ENCODE peak calls at places on chromosomes 16 and 17, in nine cellular contexts. One of them, this sample, is unnamed.

GRCh38 chr17:77746391-77746790 is 212.1 kb upstream of the TNRC6C start:
- DNase-seq in pancreas: peak
- DNase-seq in stomach: no peak
- DNase-seq in lower lobe of right lung: no peak
- DNase-seq in CD8-positive, alpha-beta T cell: no peak
- DNase-seq in fibroblast of pulmonary artery: no peak
- DNase-seq in IMR-90: no peak
- DNase-seq in neural progenitor cell: peak
- DNase-seq in mucosa of descending colon: no peak
- DNase-seq in this sample: no peak

GRCh38 chr16:66473654-66474519 is 46.8 kb downstream of the BEAN1 start:
- DNase-seq in mucosa of descending colon: no peak
- DNase-seq in fibroblast of pulmonary artery: no peak
- DNase-seq in pancreas: no peak
- DNase-seq in IMR-90: no peak
- DNase-seq in CD8-positive, alpha-beta T cell: peak
- DNase-seq in stomach: no peak
- DNase-seq in lower lobe of right lung: no peak
- DNase-seq in neural progenitor cell: no peak
- DNase-seq in this sample: peak

GRCh38 chr16:14452066-14452465 is 178.0 kb downstream of the PARN start:
- DNase-seq in CD8-positive, alpha-beta T cell: no peak
- DNase-seq in fibroblast of pulmonary artery: no peak
- DNase-seq in stomach: no peak
- DNase-seq in mucosa of descending colon: no peak
- DNase-seq in lower lobe of right lung: no peak
- DNase-seq in neural progenitor cell: no peak
- DNase-seq in IMR-90: peak
- DNase-seq in pancreas: no peak
- DNase-seq in this sample: no peak

GRCh38 chr16:87817910-87818309 is 51.4 kb downstream of the SLC7A5 start:
- DNase-seq in neural progenitor cell: no peak
- DNase-seq in mucosa of descending colon: no peak
- DNase-seq in IMR-90: no peak
- DNase-seq in stomach: no peak
- DNase-seq in pancreas: no peak
- DNase-seq in fibroblast of pulmonary artery: no peak
- DNase-seq in lower lobe of right lung: no peak
- DNase-seq in CD8-positive, alpha-beta T cell: no peak
- DNase-seq in this sample: no peak

GRCh38 chr17:39926588-39927100 is 757 bp downstream of the ORMDL3 start:
- DNase-seq in lower lobe of right lung: peak
- DNase-seq in IMR-90: no peak
- DNase-seq in neural progenitor cell: peak
- DNase-seq in stomach: peak
- DNase-seq in fibroblast of pulmonary artery: peak
- DNase-seq in CD8-positive, alpha-beta T cell: peak
- DNase-seq in mucosa of descending colon: peak
- DNase-seq in pancreas: peak
- DNase-seq in this sample: peak

GRCh38 chr17:45287526-45288264 is 25.8 kb upstream of the SPATA32 start:
- DNase-seq in CD8-positive, alpha-beta T cell: no peak
- DNase-seq in fibroblast of pulmonary artery: no peak
- DNase-seq in IMR-90: no peak
- DNase-seq in lower lobe of right lung: no peak
- DNase-seq in neural progenitor cell: no peak
- DNase-seq in mucosa of descending colon: no peak
- DNase-seq in pancreas: no peak
- DNase-seq in stomach: no peak
- DNase-seq in this sample: no peak

GRCh38 chr16:2715519-2715918 is 4.5 kb downstream of the PRSS27 start:
- DNase-seq in mucosa of descending colon: peak
- DNase-seq in lower lobe of right lung: peak
- DNase-seq in fibroblast of pulmonary artery: peak
- DNase-seq in neural progenitor cell: peak
- DNase-seq in CD8-positive, alpha-beta T cell: peak
- DNase-seq in IMR-90: peak
- DNase-seq in pancreas: peak
- DNase-seq in stomach: peak
- DNase-seq in this sample: no peak

GRCh38 chr17:30520436-30520835 is 43.2 kb downstream of the GOSR1 start:
- DNase-seq in mucosa of descending colon: no peak
- DNase-seq in CD8-positive, alpha-beta T cell: no peak
- DNase-seq in pancreas: no peak
- DNase-seq in neural progenitor cell: no peak
- DNase-seq in fibroblast of pulmonary artery: peak
- DNase-seq in lower lobe of right lung: no peak
- DNase-seq in stomach: no peak
- DNase-seq in IMR-90: peak
- DNase-seq in this sample: no peak

GRCh38 chr16:15911198-15911597 is 22.8 kb upstream of the CEP20 start:
- DNase-seq in IMR-90: no peak
- DNase-seq in mucosa of descending colon: no peak
- DNase-seq in neural progenitor cell: no peak
- DNase-seq in fibroblast of pulmonary artery: no peak
- DNase-seq in CD8-positive, alpha-beta T cell: no peak
- DNase-seq in lower lobe of right lung: no peak
- DNase-seq in stomach: no peak
- DNase-seq in pancreas: no peak
- DNase-seq in this sample: no peak

GRCh38 chr16:20359997-20360396 is 7.5 kb upstream of the UMOD start:
- DNase-seq in fibroblast of pulmonary artery: no peak
- DNase-seq in CD8-positive, alpha-beta T cell: no peak
- DNase-seq in neural progenitor cell: peak
- DNase-seq in mucosa of descending colon: no peak
- DNase-seq in stomach: no peak
- DNase-seq in IMR-90: no peak
- DNase-seq in pancreas: peak
- DNase-seq in lower lobe of right lung: no peak
- DNase-seq in this sample: no peak

GRCh38 chr17:1787301-1787902 is 25.5 kb downstream of the SERPINF1 start:
- DNase-seq in IMR-90: peak
- DNase-seq in CD8-positive, alpha-beta T cell: no peak
- DNase-seq in pancreas: no peak
- DNase-seq in stomach: peak
- DNase-seq in fibroblast of pulmonary artery: peak
- DNase-seq in lower lobe of right lung: peak
- DNase-seq in neural progenitor cell: no peak
- DNase-seq in mucosa of descending colon: peak
- DNase-seq in this sample: peak

GRCh38 chr17:32813021-32813420 is 63.9 kb downstream of the MYO1D start:
- DNase-seq in neural progenitor cell: no peak
- DNase-seq in stomach: no peak
- DNase-seq in pancreas: no peak
- DNase-seq in CD8-positive, alpha-beta T cell: no peak
- DNase-seq in IMR-90: no peak
- DNase-seq in lower lobe of right lung: no peak
- DNase-seq in mucosa of descending colon: no peak
- DNase-seq in fibroblast of pulmonary artery: peak
- DNase-seq in this sample: no peak
- TF ChIP-seq CTCF in neural progenitor cell: no peak
- TF ChIP-seq CTCF in stomach: no peak
- TF ChIP-seq CTCF in pancreas: no peak
- TF ChIP-seq CTCF in CD8-positive, alpha-beta T cell: no peak
- TF ChIP-seq CTCF in IMR-90: no peak
- TF ChIP-seq CTCF in lower lobe of right lung: no peak
- TF ChIP-seq CTCF in mucosa of descending colon: no peak
- TF ChIP-seq CTCF in fibroblast of pulmonary artery: no peak
- TF ChIP-seq CTCF in this sample: no peak

GRCh38 chr16:81582655-81583441 is 138.2 kb downstream of the CMIP start:
- DNase-seq in mucosa of descending colon: peak
- DNase-seq in IMR-90: no peak
- DNase-seq in fibroblast of pulmonary artery: peak
- DNase-seq in CD8-positive, alpha-beta T cell: no peak
- DNase-seq in lower lobe of right lung: no peak
- DNase-seq in pancreas: no peak
- DNase-seq in stomach: no peak
- DNase-seq in neural progenitor cell: peak
- DNase-seq in this sample: no peak
- TF ChIP-seq CTCF in mucosa of descending colon: no peak
- TF ChIP-seq CTCF in IMR-90: no peak
- TF ChIP-seq CTCF in fibroblast of pulmonary artery: peak
- TF ChIP-seq CTCF in CD8-positive, alpha-beta T cell: no peak
- TF ChIP-seq CTCF in lower lobe of right lung: no peak
- TF ChIP-seq CTCF in pancreas: no peak
- TF ChIP-seq CTCF in stomach: no peak
- TF ChIP-seq CTCF in neural progenitor cell: peak
- TF ChIP-seq CTCF in this sample: no peak

DNA sequence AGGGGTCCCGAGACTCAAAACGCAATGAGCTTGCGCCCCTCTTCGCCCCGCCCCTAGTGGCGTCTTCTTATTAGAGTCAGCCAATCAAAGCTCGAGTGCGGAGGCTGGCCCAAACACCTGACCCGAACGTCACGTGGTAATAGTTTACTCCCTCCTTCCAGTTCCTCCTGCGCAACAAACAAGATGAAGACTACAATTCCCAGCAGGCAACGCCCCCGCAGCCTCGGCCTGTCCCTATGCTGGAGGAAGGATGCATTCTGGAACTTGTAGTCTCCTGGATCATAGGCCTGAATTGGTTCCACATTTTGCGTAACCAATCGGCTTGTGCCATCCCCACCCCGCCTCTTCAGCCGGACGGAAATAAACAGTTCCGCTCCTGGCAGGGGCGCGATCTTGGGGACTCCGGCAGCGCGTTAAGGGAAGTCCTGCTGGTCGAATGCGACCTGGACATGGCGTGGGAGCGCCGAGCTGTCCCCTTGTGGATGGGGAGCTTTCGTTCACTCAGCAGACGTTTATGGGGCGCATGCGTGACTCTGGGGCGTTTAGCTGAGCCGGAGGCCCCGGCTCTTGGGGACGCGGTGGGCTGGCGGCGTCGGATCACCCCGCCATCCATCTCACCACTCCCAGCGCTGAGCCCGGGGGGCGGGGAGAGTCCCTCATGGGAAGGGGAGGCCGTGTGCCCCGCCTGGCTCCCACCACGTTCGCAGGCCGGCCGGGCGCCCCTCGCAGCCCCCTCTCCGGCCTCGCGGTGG is at the start of gene WBP2:
- DNase-seq in lower lobe of right lung: peak
- DNase-seq in stomach: peak
- DNase-seq in neural progenitor cell: peak
- DNase-seq in fibroblast of pulmonary artery: peak
- DNase-seq in mucosa of descending colon: peak
- DNase-seq in IMR-90: peak
- DNase-seq in pancreas: peak
- DNase-seq in CD8-positive, alpha-beta T cell: peak
- DNase-seq in this sample: peak
- TF ChIP-seq CTCF in lower lobe of right lung: peak
- TF ChIP-seq CTCF in stomach: peak
- TF ChIP-seq CTCF in neural progenitor cell: peak
- TF ChIP-seq CTCF in fibroblast of pulmonary artery: no peak
- TF ChIP-seq CTCF in mucosa of descending colon: peak
- TF ChIP-seq CTCF in IMR-90: peak
- TF ChIP-seq CTCF in pancreas: no peak
- TF ChIP-seq CTCF in CD8-positive, alpha-beta T cell: no peak
- TF ChIP-seq CTCF in this sample: peak

GRCh38 chr17:76296186-76296585 is 11.9 kb downstream of the QRICH2 start:
- DNase-seq in lower lobe of right lung: no peak
- DNase-seq in fibroblast of pulmonary artery: no peak
- DNase-seq in mucosa of descending colon: no peak
- DNase-seq in pancreas: no peak
- DNase-seq in stomach: no peak
- DNase-seq in neural progenitor cell: no peak
- DNase-seq in IMR-90: no peak
- DNase-seq in CD8-positive, alpha-beta T cell: no peak
- DNase-seq in this sample: no peak
- TF ChIP-seq CTCF in lower lobe of right lung: no peak
- TF ChIP-seq CTCF in fibroblast of pulmonary artery: no peak
- TF ChIP-seq CTCF in mucosa of descending colon: no peak
- TF ChIP-seq CTCF in pancreas: no peak
- TF ChIP-seq CTCF in stomach: no peak
- TF ChIP-seq CTCF in neural progenitor cell: no peak
- TF ChIP-seq CTCF in IMR-90: no peak
- TF ChIP-seq CTCF in CD8-positive, alpha-beta T cell: no peak
- TF ChIP-seq CTCF in this sample: no peak

GRCh38 chr17:79923974-79924638 is 84.9 kb upstream of the CBX4 start:
- DNase-seq in stomach: peak
- DNase-seq in lower lobe of right lung: no peak
- DNase-seq in mucosa of descending colon: peak
- DNase-seq in neural progenitor cell: peak
- DNase-seq in IMR-90: peak
- DNase-seq in pancreas: peak
- DNase-seq in fibroblast of pulmonary artery: peak
- DNase-seq in CD8-positive, alpha-beta T cell: no peak
- DNase-seq in this sample: no peak
- TF ChIP-seq CTCF in stomach: no peak
- TF ChIP-seq CTCF in lower lobe of right lung: peak
- TF ChIP-seq CTCF in mucosa of descending colon: peak
- TF ChIP-seq CTCF in neural progenitor cell: peak
- TF ChIP-seq CTCF in IMR-90: peak
- TF ChIP-seq CTCF in pancreas: no peak
- TF ChIP-seq CTCF in fibroblast of pulmonary artery: peak
- TF ChIP-seq CTCF in CD8-positive, alpha-beta T cell: peak
- TF ChIP-seq CTCF in this sample: peak